ENCODE peak calls at places on chromosome 3, in eight cellular contexts. One of them, this sample, is unnamed.

GRCh38 chr3:27022096-27022761 is 347.0 kb downstream of the NEK10 start:
- DNase-seq in HCT116: no peak
- DNase-seq in sigmoid colon: no peak
- DNase-seq in AG10803: peak; percentile 0
- DNase-seq in ovary: no peak
- DNase-seq in mammary epithelial cell: no peak
- DNase-seq in choroid plexus epithelial cell: no peak
- DNase-seq in cardiac fibroblast: no peak
- DNase-seq in this sample: no peak

GRCh38 chr3:64909757-64910475 is 222.1 kb upstream of the ADAMTS9 start:
- DNase-seq in ovary: no peak
- DNase-seq in choroid plexus epithelial cell: no peak
- DNase-seq in HCT116: no peak
- DNase-seq in cardiac fibroblast: no peak
- DNase-seq in sigmoid colon: no peak
- DNase-seq in mammary epithelial cell: no peak
- DNase-seq in AG10803: no peak
- DNase-seq in this sample: no peak

GRCh38 chr3:38724392-38724736 is 74.9 kb upstream of the SCN5A start:
- DNase-seq in mammary epithelial cell: peak; percentile 16
- DNase-seq in AG10803: no peak
- DNase-seq in ovary: no peak
- DNase-seq in cardiac fibroblast: no peak
- DNase-seq in sigmoid colon: no peak
- DNase-seq in choroid plexus epithelial cell: no peak
- DNase-seq in HCT116: no peak
- DNase-seq in this sample: no peak

GRCh38 chr3:160331127-160331937 is 67.7 kb downstream of the IFT80 start:
- DNase-seq in AG10803: peak; percentile 93
- DNase-seq in ovary: no peak
- DNase-seq in cardiac fibroblast: peak; percentile 93
- DNase-seq in mammary epithelial cell: peak; percentile 58
- DNase-seq in HCT116: peak; percentile 29
- DNase-seq in sigmoid colon: no peak
- DNase-seq in choroid plexus epithelial cell: peak; percentile 92
- DNase-seq in this sample: peak; percentile 88

GRCh38 chr3:148682997-148683396 is 14.7 kb upstream of the AGTR1 start:
- DNase-seq in AG10803: no peak
- DNase-seq in ovary: no peak
- DNase-seq in cardiac fibroblast: no peak
- DNase-seq in sigmoid colon: no peak
- DNase-seq in mammary epithelial cell: no peak
- DNase-seq in choroid plexus epithelial cell: no peak
- DNase-seq in HCT116: no peak
- DNase-seq in this sample: no peak

GRCh38 chr3:40620151-40620550 is 95.4 kb downstream of the ZNF621 start:
- DNase-seq in AG10803: no peak
- DNase-seq in mammary epithelial cell: peak; percentile 71
- DNase-seq in choroid plexus epithelial cell: no peak
- DNase-seq in cardiac fibroblast: no peak
- DNase-seq in HCT116: no peak
- DNase-seq in sigmoid colon: no peak
- DNase-seq in ovary: no peak
- DNase-seq in this sample: no peak

GRCh38 chr3:55160241-55160877 is 232.5 kb upstream of the LRTM1 start:
- DNase-seq in HCT116: no peak
- DNase-seq in cardiac fibroblast: peak; percentile 99
- DNase-seq in ovary: no peak
- DNase-seq in sigmoid colon: no peak
- DNase-seq in choroid plexus epithelial cell: peak; percentile 88
- DNase-seq in mammary epithelial cell: peak; percentile 14
- DNase-seq in AG10803: peak; percentile 100
- DNase-seq in this sample: peak; percentile 100

GRCh38 chr3:11569156-11569741 is 74.5 kb downstream of the VGLL4 start:
- DNase-seq in sigmoid colon: no peak
- DNase-seq in mammary epithelial cell: no peak
- DNase-seq in HCT116: no peak
- DNase-seq in choroid plexus epithelial cell: no peak
- DNase-seq in AG10803: no peak
- DNase-seq in cardiac fibroblast: no peak
- DNase-seq in ovary: no peak
- DNase-seq in this sample: no peak

GRCh38 chr3:112143251-112143650 is 10.2 kb upstream of the GCSAM start:
- DNase-seq in sigmoid colon: no peak
- DNase-seq in HCT116: no peak
- DNase-seq in cardiac fibroblast: peak; percentile 12
- DNase-seq in choroid plexus epithelial cell: no peak
- DNase-seq in AG10803: no peak
- DNase-seq in ovary: no peak
- DNase-seq in mammary epithelial cell: peak; percentile 60
- DNase-seq in this sample: no peak

GRCh38 chr3:14152963-14153355 is 25.4 kb downstream of the XPC start:
- DNase-seq in HCT116: no peak
- DNase-seq in choroid plexus epithelial cell: no peak
- DNase-seq in ovary: no peak
- DNase-seq in sigmoid colon: no peak
- DNase-seq in mammary epithelial cell: no peak
- DNase-seq in AG10803: no peak
- DNase-seq in cardiac fibroblast: no peak
- DNase-seq in this sample: no peak

GRCh38 chr3:123365450-123366143 is 83.3 kb downstream of the ADCY5 start:
- DNase-seq in cardiac fibroblast: peak; percentile 20
- DNase-seq in HCT116: peak; percentile 33
- DNase-seq in AG10803: no peak
- DNase-seq in sigmoid colon: peak; percentile 56
- DNase-seq in choroid plexus epithelial cell: peak; percentile 37
- DNase-seq in mammary epithelial cell: peak; percentile 22
- DNase-seq in ovary: no peak
- DNase-seq in this sample: no peak

GRCh38 chr3:13932578-13933295 is 52.9 kb upstream of the WNT7A start:
- DNase-seq in AG10803: no peak
- DNase-seq in HCT116: no peak
- DNase-seq in mammary epithelial cell: peak; percentile 6
- DNase-seq in choroid plexus epithelial cell: peak; percentile 1
- DNase-seq in sigmoid colon: no peak
- DNase-seq in cardiac fibroblast: no peak
- DNase-seq in ovary: peak; percentile 26
- DNase-seq in this sample: no peak

GRCh38 chr3:17500618-17501017 is 241.8 kb downstream of the TBC1D5 start:
- DNase-seq in ovary: no peak
- DNase-seq in choroid plexus epithelial cell: peak; percentile 38
- DNase-seq in AG10803: no peak
- DNase-seq in sigmoid colon: no peak
- DNase-seq in HCT116: peak; percentile 23
- DNase-seq in mammary epithelial cell: peak; percentile 31
- DNase-seq in cardiac fibroblast: peak; percentile 27
- DNase-seq in this sample: no peak

GRCh38 chr3:40901298-40901697 is 298.0 kb upstream of the CTNNB1 start:
- DNase-seq in choroid plexus epithelial cell: no peak
- DNase-seq in ovary: no peak
- DNase-seq in AG10803: no peak
- DNase-seq in cardiac fibroblast: no peak
- DNase-seq in sigmoid colon: no peak
- DNase-seq in HCT116: no peak
- DNase-seq in mammary epithelial cell: no peak
- DNase-seq in this sample: no peak

GRCh38 chr3:190580443-190580842 is 66.6 kb downstream of the IL1RAP start:
- DNase-seq in HCT116: no peak
- DNase-seq in mammary epithelial cell: no peak
- DNase-seq in cardiac fibroblast: no peak
- DNase-seq in choroid plexus epithelial cell: no peak
- DNase-seq in sigmoid colon: no peak
- DNase-seq in ovary: no peak
- DNase-seq in AG10803: no peak
- DNase-seq in this sample: no peak

GRCh38 chr3:177571271-177571972 is 374.1 kb upstream of the TBL1XR1 start:
- DNase-seq in HCT116: no peak
- DNase-seq in mammary epithelial cell: no peak
- DNase-seq in ovary: no peak
- DNase-seq in choroid plexus epithelial cell: no peak
- DNase-seq in sigmoid colon: no peak
- DNase-seq in cardiac fibroblast: no peak
- DNase-seq in AG10803: no peak
- DNase-seq in this sample: no peak

GRCh38 chr3:58585005-58585786 is 8.0 kb upstream of the FAM107A start:
- DNase-seq in mammary epithelial cell: peak; percentile 53
- DNase-seq in HCT116: peak; percentile 57
- DNase-seq in ovary: peak; percentile 80
- DNase-seq in AG10803: peak; percentile 65
- DNase-seq in choroid plexus epithelial cell: peak; percentile 58
- DNase-seq in cardiac fibroblast: peak; percentile 76
- DNase-seq in sigmoid colon: peak; percentile 93
- DNase-seq in this sample: no peak

GRCh38 chr3:138348950-138349739 is 766 bp downstream of the MRAS start:
- DNase-seq in HCT116: no peak
- DNase-seq in choroid plexus epithelial cell: peak; percentile 36
- DNase-seq in sigmoid colon: peak; percentile 74
- DNase-seq in mammary epithelial cell: no peak
- DNase-seq in AG10803: peak; percentile 37
- DNase-seq in ovary: peak; percentile 58
- DNase-seq in cardiac fibroblast: peak; percentile 24
- DNase-seq in this sample: no peak

GRCh38 chr3:72973031-72973723 is 23.4 kb upstream of the PPP4R2 start:
- DNase-seq in HCT116: no peak
- DNase-seq in cardiac fibroblast: peak; percentile 62
- DNase-seq in mammary epithelial cell: peak; percentile 77
- DNase-seq in sigmoid colon: no peak
- DNase-seq in choroid plexus epithelial cell: no peak
- DNase-seq in ovary: no peak
- DNase-seq in AG10803: no peak
- DNase-seq in this sample: no peak

GRCh38 chr3:23959147-23959900 is 14.2 kb downstream of the NR1D2 start:
- DNase-seq in choroid plexus epithelial cell: peak; percentile 87
- DNase-seq in ovary: no peak
- DNase-seq in HCT116: peak; percentile 63
- DNase-seq in mammary epithelial cell: peak; percentile 93
- DNase-seq in cardiac fibroblast: peak; percentile 94
- DNase-seq in sigmoid colon: no peak
- DNase-seq in AG10803: peak; percentile 86
- DNase-seq in this sample: peak; percentile 86

GRCh38 chr3:27633224-27633545 is 88.9 kb downstream of the EOMES start:
- DNase-seq in HCT116: no peak
- DNase-seq in AG10803: peak; percentile 70
- DNase-seq in sigmoid colon: no peak
- DNase-seq in ovary: no peak
- DNase-seq in cardiac fibroblast: peak; percentile 76
- DNase-seq in mammary epithelial cell: no peak
- DNase-seq in choroid plexus epithelial cell: no peak
- DNase-seq in this sample: no peak

GRCh38 chr3:49899815-49900214 is 3.9 kb downstream of the MST1R start:
- DNase-seq in choroid plexus epithelial cell: peak; percentile 43
- DNase-seq in cardiac fibroblast: peak; percentile 33
- DNase-seq in sigmoid colon: no peak
- DNase-seq in mammary epithelial cell: no peak
- DNase-seq in AG10803: no peak
- DNase-seq in ovary: no peak
- DNase-seq in HCT116: no peak
- DNase-seq in this sample: no peak
- H3K4me3 ChIP-seq in choroid plexus epithelial cell: no peak overlapping the region
- H3K4me3 ChIP-seq in cardiac fibroblast: no peak overlapping the region
- H3K4me3 ChIP-seq in sigmoid colon: no peak overlapping the region
- H3K4me3 ChIP-seq in mammary epithelial cell: peak overlapping the region; percentile 14
- H3K4me3 ChIP-seq in AG10803: no peak overlapping the region
- H3K4me3 ChIP-seq in ovary: no peak overlapping the region
- H3K4me3 ChIP-seq in HCT116: peak overlapping the region; percentile 36
- H3K4me3 ChIP-seq in this sample: no peak overlapping the region

DNA sequence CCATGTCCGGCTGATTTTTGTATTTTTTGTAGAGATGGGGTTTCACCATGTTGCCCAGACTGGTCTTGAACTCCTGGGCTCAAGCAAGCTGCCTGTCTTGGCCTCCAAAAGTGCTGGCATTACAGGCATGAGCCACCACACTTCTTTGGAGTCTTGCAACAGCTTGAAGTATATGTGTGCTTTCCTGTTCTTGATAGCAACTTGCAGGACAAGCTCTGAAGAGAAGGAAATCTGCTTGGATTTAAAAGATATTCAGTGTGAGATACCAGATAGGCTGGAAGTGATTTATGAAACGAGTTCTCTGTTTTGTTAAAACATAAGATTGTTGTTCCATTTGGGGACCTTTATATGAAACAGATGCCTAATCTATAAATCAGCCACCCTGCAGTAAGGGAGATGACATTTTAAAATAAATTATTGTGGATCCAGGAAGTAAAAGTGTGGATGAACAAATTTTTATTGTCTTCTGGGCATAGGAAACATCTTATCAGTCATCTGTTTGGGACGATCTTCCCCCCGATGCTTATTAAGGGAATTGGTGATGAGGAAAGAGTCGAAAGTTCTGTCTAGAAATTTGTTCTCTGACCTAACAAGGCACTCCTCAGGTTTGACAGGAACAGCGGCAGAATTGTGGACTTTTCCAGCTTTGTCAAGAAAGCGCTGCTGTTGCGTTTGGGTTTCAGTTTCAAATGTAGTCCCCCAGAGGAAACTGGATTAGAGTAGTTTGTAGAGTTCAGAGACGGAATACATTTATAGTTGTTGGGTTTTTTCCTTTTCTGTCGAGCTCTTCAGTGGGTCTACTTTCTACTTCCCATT is 53.7 kb upstream of the MAGI1 start:
- DNase-seq in sigmoid colon: no peak
- DNase-seq in cardiac fibroblast: no peak
- DNase-seq in HCT116: no peak
- DNase-seq in AG10803: peak; percentile 57
- DNase-seq in ovary: no peak
- DNase-seq in mammary epithelial cell: no peak
- DNase-seq in choroid plexus epithelial cell: peak; percentile 30
- DNase-seq in this sample: no peak
- H3K4me3 ChIP-seq in sigmoid colon: no peak overlapping the region
- H3K4me3 ChIP-seq in cardiac fibroblast: no peak overlapping the region
- H3K4me3 ChIP-seq in HCT116: no peak overlapping the region
- H3K4me3 ChIP-seq in AG10803: peak overlapping the region; percentile 29
- H3K4me3 ChIP-seq in ovary: no peak overlapping the region
- H3K4me3 ChIP-seq in mammary epithelial cell: no peak overlapping the region
- H3K4me3 ChIP-seq in choroid plexus epithelial cell: peak overlapping the region; percentile 34
- H3K4me3 ChIP-seq in this sample: no peak overlapping the region

GRCh38 chr3:45644467-45645201 is 44.6 kb upstream of the SACM1L start:
- DNase-seq in choroid plexus epithelial cell: peak; percentile 87
- DNase-seq in cardiac fibroblast: peak; percentile 94
- DNase-seq in mammary epithelial cell: peak; percentile 78
- DNase-seq in sigmoid colon: no peak
- DNase-seq in HCT116: no peak
- DNase-seq in AG10803: peak; percentile 86
- DNase-seq in ovary: no peak
- DNase-seq in this sample: peak; percentile 60
- H3K4me3 ChIP-seq in choroid plexus epithelial cell: no peak overlapping the region
- H3K4me3 ChIP-seq in cardiac fibroblast: no peak overlapping the region
- H3K4me3 ChIP-seq in mammary epithelial cell: no peak overlapping the region
- H3K4me3 ChIP-seq in sigmoid colon: no peak overlapping the region
- H3K4me3 ChIP-seq in HCT116: no peak overlapping the region
- H3K4me3 ChIP-seq in AG10803: no peak overlapping the region
- H3K4me3 ChIP-seq in ovary: no peak overlapping the region
- H3K4me3 ChIP-seq in this sample: no peak overlapping the region

DNA sequence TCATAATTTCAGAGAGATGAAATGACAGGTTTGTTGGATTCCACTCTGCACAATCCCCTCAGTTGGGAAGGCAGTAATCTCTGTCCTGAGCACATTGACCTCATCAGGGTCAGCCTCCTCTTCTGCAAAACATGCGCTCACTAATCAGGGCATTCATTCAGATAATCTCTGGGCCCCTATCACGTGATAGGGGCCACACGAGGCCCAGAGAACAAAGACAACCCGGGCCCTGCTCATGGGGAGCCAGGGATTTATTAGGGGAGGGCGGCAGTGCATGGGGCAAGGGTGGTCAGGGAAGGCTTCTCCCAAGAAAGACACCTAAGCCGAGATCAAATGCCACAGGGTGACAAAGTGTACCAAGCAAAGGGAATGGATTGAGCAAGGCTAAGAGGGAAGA is 1.1 kb downstream of the TCTA start:
- DNase-seq in HCT116: no peak
- DNase-seq in cardiac fibroblast: no peak
- DNase-seq in sigmoid colon: no peak
- DNase-seq in mammary epithelial cell: no peak
- DNase-seq in AG10803: no peak
- DNase-seq in choroid plexus epithelial cell: no peak
- DNase-seq in ovary: no peak
- DNase-seq in this sample: no peak
- H3K4me3 ChIP-seq in HCT116: peak overlapping the region; percentile 94
- H3K4me3 ChIP-seq in cardiac fibroblast: peak overlapping the region; percentile 95
- H3K4me3 ChIP-seq in sigmoid colon: peak overlapping the region; percentile 95
- H3K4me3 ChIP-seq in mammary epithelial cell: peak overlapping the region; percentile 90
- H3K4me3 ChIP-seq in AG10803: peak overlapping the region; percentile 95
- H3K4me3 ChIP-seq in choroid plexus epithelial cell: peak overlapping the region; percentile 97
- H3K4me3 ChIP-seq in ovary: no peak overlapping the region
- H3K4me3 ChIP-seq in this sample: peak overlapping the region; percentile 87

This sample was measured in skeletal muscle cell.